ENCODE peak calls at places on chromosomes 6 and 20, in ten cellular contexts. G is RWPE1, B is foreskin keratinocyte, W is MM.1S, R is tibial nerve, D is HFFc6, L is GM06990, J is tibial artery, V is omental fat pad, X is AG10803. P is an unnamed sample.

GRCh38 chr6:52254731-52255378 is 10.6 kb upstream of the IL17F start:
- DNase-seq in D (no peak), V (no peak), R (no peak), L (no peak), G (no peak), X (no peak), J (no peak), B (no peak), W (no peak), P (no peak)

GRCh38 chr6:146814148-146814750 is 215.5 kb downstream of the ADGB start:
- DNase-seq in X (no peak), L (no peak), V (no peak), R (no peak), J (no peak), W (no peak), G (no peak), D (no peak), B (no peak), P (no peak)

GRCh38 chr6:113512581-113512980 is 344.6 kb upstream of the MARCKS start:
- DNase-seq in L (no peak), V (no peak), R (no peak), B (no peak), J (no peak), G (no peak), D (no peak), X (no peak), W (no peak), P (no peak)

GRCh38 chr6:32213649-32214048 is 10.2 kb downstream of the NOTCH4 start:
- DNase-seq in B (no peak), R (no peak), J (peak), V (no peak), G (no peak), W (no peak), X (no peak), L (no peak), D (no peak), P (no peak)

GRCh38 chr20:31472395-31473330 is 2.3 kb downstream of the DEFB124 start:
- DNase-seq in D (no peak), X (peak), W (no peak), V (no peak), R (no peak), G (no peak), L (no peak), J (no peak), B (no peak), P (no peak)

GRCh38 chr6:47308223-47308567 is 1.5 kb downstream of the TNFRSF21 start:
- DNase-seq in B (no peak), V (no peak), R (no peak), W (no peak), J (no peak), L (no peak), G (no peak), D (no peak), X (no peak), P (no peak)

GRCh38 chr6:14425805-14426204 is 308.2 kb downstream of the CD83 start:
- DNase-seq in X (no peak), B (no peak), L (no peak), R (no peak), G (no peak), D (no peak), J (no peak), V (no peak), W (no peak), P (no peak)

GRCh38 chr6:22752522-22752921 is 183.2 kb downstream of the HDGFL1 start:
- DNase-seq in B (no peak), L (no peak), V (no peak), W (no peak), G (no peak), X (no peak), J (no peak), D (no peak), R (no peak), P (no peak)

GRCh38 chr20:1827974-1828785 is 67.0 kb upstream of the SIRPA start:
- DNase-seq in B (peak), R (peak), V (no peak), D (no peak), W (no peak), J (no peak), X (no peak), G (peak), L (no peak), P (no peak)

GRCh38 chr20:57807418-57808265 is 97.8 kb upstream of the PMEPA1 start:
- DNase-seq in X (no peak), R (no peak), G (no peak), L (no peak), W (no peak), B (peak), J (no peak), D (no peak), V (no peak), P (no peak)

GRCh38 chr20:7375905-7376304 is 564.4 kb downstream of the HAO1 start:
- DNase-seq in B (no peak), G (peak), R (no peak), J (no peak), W (peak), L (no peak), X (no peak), D (peak), V (no peak), P (no peak)

GRCh38 chr6:16388488-16388887 is 150.1 kb downstream of the GMPR start:
- DNase-seq in V (no peak), W (no peak), R (no peak), G (no peak), D (peak), B (no peak), J (no peak), X (peak), L (no peak), P (no peak)

GRCh38 chr6:45801471-45802289 is 214.0 kb downstream of the CLIC5 start:
- DNase-seq in G (no peak), V (no peak), W (no peak), B (no peak), D (no peak), L (no peak), X (peak), R (no peak), J (no peak), P (peak)

GRCh38 chr20:34560141-34560523 is 1.6 kb downstream of the MAP1LC3A start:
- DNase-seq in G (no peak), D (no peak), R (no peak), W (no peak), X (no peak), L (no peak), V (no peak), J (no peak), B (no peak), P (no peak)

GRCh38 chr6:73308712-73309533 is 45.2 kb downstream of the DPPA5 start:
- DNase-seq in B (peak), J (no peak), D (no peak), R (no peak), X (peak), G (peak), W (no peak), V (no peak), L (no peak), P (no peak)

GRCh38 chr6:13012977-13013680 is 296.6 kb downstream of the PHACTR1 start:
- DNase-seq in R (no peak), L (no peak), V (no peak), X (no peak), B (no peak), W (no peak), J (peak), G (no peak), D (no peak), P (peak)

GRCh38 chr6:157539900-157540752 is 159.1 kb downstream of the ZDHHC14 start:
- DNase-seq in L (no peak), D (no peak), G (no peak), R (no peak), J (no peak), X (no peak), B (no peak), W (no peak), V (no peak), P (no peak)

GRCh38 chr6:56890683-56891429 is 64.1 kb upstream of the BEND6 start:
- DNase-seq in V (no peak), R (no peak), G (no peak), B (peak), W (peak), X (peak), L (peak), D (peak), J (no peak), P (peak)

GRCh38 chr20:63062188-63063140 is 55.7 kb upstream of the BHLHE23 start:
- DNase-seq in L (no peak), G (no peak), R (no peak), W (no peak), X (no peak), D (no peak), B (no peak), J (no peak), V (no peak), P (no peak)

GRCh38 chr20:24488800-24489175 is 19.4 kb downstream of the SYNDIG1 start:
- DNase-seq in L (no peak), R (no peak), G (no peak), J (no peak), X (no peak), V (no peak), B (no peak), D (no peak), W (no peak), P (no peak)

GRCh38 chr6:44373787-44374186 is 13.7 kb upstream of the CDC5L start:
- DNase-seq in X (no peak), J (no peak), V (no peak), G (no peak), B (no peak), W (no peak), L (no peak), R (no peak), D (no peak), P (no peak)

GRCh38 chr20:44419131-44419844 is 56.4 kb upstream of the TTPAL start:
- DNase-seq in W (no peak), B (no peak), X (no peak), R (no peak), D (no peak), L (no peak), G (no peak), V (no peak), J (no peak), P (no peak)

GRCh38 chr20:50611128-50611810 is 80.1 kb downstream of the RIPOR3 start:
- DNase-seq in V (no peak), L (no peak), R (no peak), J (no peak), X (peak), G (no peak), D (no peak), W (no peak), B (no peak), P (no peak)

GRCh38 chr6:137766596-137767370 is 100.3 kb upstream of the TNFAIP3 start:
- DNase-seq in W (no peak), D (no peak), B (no peak), V (no peak), R (no peak), X (no peak), L (no peak), J (no peak), G (no peak), P (no peak)

GRCh38 chr6:34236423-34237315 is at the start of gene HMGA1:
- DNase-seq in D (peak), L (peak), R (peak), J (peak), G (peak), V (peak), X (peak), W (peak), B (peak), P (peak)

GRCh38 chr6:11434565-11435326 is 102.8 kb upstream of the TMEM170B start:
- DNase-seq in J (no peak), L (no peak), B (peak), D (peak), W (no peak), G (peak), R (peak), V (no peak), X (peak), P (no peak)

GRCh38 chr6:163814494-163815364 is 400.2 kb downstream of the QKI start:
- DNase-seq in L (no peak), V (no peak), X (peak), J (no peak), R (peak), D (peak), W (no peak), G (peak), B (peak), P (no peak)

GRCh38 chr6:156781882-156782631 is 4.9 kb downstream of the ARID1B start:
- DNase-seq in D (no peak), W (no peak), B (no peak), G (no peak), J (no peak), V (no peak), L (no peak), X (no peak), R (no peak), P (no peak)

GRCh38 chr20:41499961-41500725 is 118.0 kb downstream of the CHD6 start:
- DNase-seq in R (no peak), W (peak), X (peak), B (no peak), D (peak), V (no peak), L (no peak), J (no peak), G (no peak), P (no peak)

GRCh38 chr6:107360476-107360875 is 98.9 kb downstream of the PDSS2 start:
- DNase-seq in X (peak), D (no peak), W (no peak), G (no peak), J (no peak), R (no peak), L (no peak), B (no peak), V (no peak), P (no peak)

GRCh38 chr20:50129662-50130345 is 16.9 kb upstream of the UBE2V1 start:
- DNase-seq in X (no peak), L (no peak), W (no peak), J (no peak), D (peak), V (no peak), R (no peak), B (no peak), G (peak), P (no peak)

GRCh38 chr20:54875307-54875706 is 399.9 kb downstream of the DOK5 start:
- DNase-seq in L (no peak), J (no peak), R (no peak), D (no peak), X (no peak), V (no peak), B (no peak), G (no peak), W (no peak), P (no peak)

GRCh38 chr20:25372584-25373336 is 17.9 kb downstream of the ABHD12 start:
- DNase-seq in B (peak), D (peak), V (no peak), J (no peak), R (no peak), X (peak), G (peak), L (no peak), W (no peak), P (peak)

GRCh38 chr6:70219943-70220613 is 82.8 kb downstream of the COL9A1 start:
- DNase-seq in J (no peak), L (no peak), D (no peak), B (no peak), W (no peak), R (no peak), V (no peak), X (no peak), G (no peak), P (no peak)

GRCh38 chr6:22980446-22980845 is 411.1 kb downstream of the HDGFL1 start:
- DNase-seq in L (no peak), G (no peak), W (no peak), X (peak), B (no peak), R (no peak), V (no peak), D (no peak), J (no peak), P (no peak)

GRCh38 chr20:1931830-1932229 is 36.6 kb downstream of the SIRPA start:
- DNase-seq in R (no peak), V (no peak), L (no peak), B (no peak), D (no peak), W (no peak), G (no peak), J (no peak), X (no peak), P (no peak)

GRCh38 chr6:305371-306206 is 13.3 kb downstream of the DUSP22 start:
- DNase-seq in V (no peak), B (peak), W (peak), R (no peak), G (no peak), D (no peak), X (no peak), J (peak), L (peak), P (no peak)

GRCh38 chr6:302760-303159 is 10.5 kb downstream of the DUSP22 start:
- DNase-seq in R (no peak), D (no peak), G (no peak), B (no peak), L (no peak), J (no peak), V (no peak), X (no peak), W (no peak), P (no peak)

GRCh38 chr6:304833-305370 is 12.6 kb downstream of the DUSP22 start:
- DNase-seq in G (no peak), V (no peak), B (no peak), R (no peak), W (no peak), D (no peak), X (no peak), L (no peak), J (no peak), P (no peak)

GRCh38 chr6:303263-303662 is 11.0 kb downstream of the DUSP22 start:
- DNase-seq in W (no peak), V (no peak), L (no peak), R (no peak), B (no peak), G (no peak), J (no peak), X (no peak), D (no peak), P (no peak)

DNA sequence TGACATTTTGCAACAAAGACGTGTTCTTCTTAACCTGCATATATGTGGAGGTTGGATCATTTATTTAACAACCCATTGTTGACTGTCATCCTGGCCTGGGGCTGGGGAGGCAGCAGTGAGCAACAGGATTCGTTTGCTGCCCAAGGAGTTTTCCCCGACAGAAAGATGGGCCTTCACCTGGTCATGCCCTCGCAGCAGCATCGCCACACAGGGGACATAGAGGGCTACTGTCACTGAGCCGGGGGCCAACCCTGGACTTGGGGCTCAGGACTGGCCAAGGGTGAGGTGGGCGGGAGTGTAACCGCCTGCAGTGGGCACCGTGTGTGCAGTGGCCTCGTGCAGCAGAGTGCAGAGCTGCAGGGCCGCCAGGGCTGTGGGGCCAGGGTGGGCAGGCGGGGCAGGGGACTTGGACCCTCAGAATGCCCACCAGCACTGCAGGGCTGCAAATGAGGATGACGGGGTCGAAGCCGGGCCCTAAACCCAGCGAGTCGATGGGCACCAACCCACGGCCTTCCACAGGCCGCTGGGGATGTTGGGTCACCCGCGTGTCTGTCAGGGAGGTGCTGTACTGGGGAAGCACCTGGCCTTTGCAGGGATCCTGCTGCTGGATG is 11.8 kb downstream of the DUSP22 start:
- DNase-seq in R (no peak), V (no peak), W (no peak), X (no peak), L (no peak), B (no peak), D (no peak), G (no peak), J (no peak), P (no peak)
- TF ChIP-seq CTCF in R (no peak), V (no peak), W (peak), X (no peak), L (peak), B (peak), D (peak), G (no peak), J (no peak), P (no peak)

DNA sequence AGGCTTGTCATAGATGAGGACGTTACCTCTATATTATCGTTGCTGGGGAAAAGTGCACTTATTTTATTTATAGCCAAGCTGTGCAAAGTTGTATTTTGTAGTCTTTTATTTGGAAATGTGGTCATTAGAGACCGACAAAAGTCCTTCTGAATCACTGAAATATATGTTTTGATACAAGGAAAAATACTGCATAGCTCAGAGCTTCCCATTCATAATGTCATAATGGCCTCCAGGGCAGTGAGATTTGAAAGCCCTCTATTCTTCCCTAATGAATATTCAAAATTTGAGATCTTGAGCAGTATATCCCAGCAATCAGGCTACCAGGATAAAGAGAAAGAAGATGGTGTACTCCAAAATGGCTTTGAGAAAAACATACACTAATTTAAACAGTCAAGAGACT is 64.6 kb downstream of the CAP2 start:
- DNase-seq in W (no peak), R (no peak), G (no peak), X (no peak), L (no peak), B (no peak), J (no peak), D (no peak), V (no peak), P (no peak)
- TF ChIP-seq CTCF in W (no peak), R (no peak), G (no peak), X (no peak), L (no peak), B (no peak), J (no peak), D (no peak), V (no peak), P (no peak)

GRCh38 chr6:9543649-9544048 is 871.2 kb downstream of the TFAP2A start:
- DNase-seq in B (no peak), J (no peak), W (no peak), V (no peak), R (no peak), D (no peak), X (no peak), L (no peak), G (no peak), P (no peak)
- TF ChIP-seq CTCF in B (no peak), J (no peak), W (no peak), V (no peak), R (no peak), D (no peak), X (no peak), L (no peak), G (no peak), P (no peak)

GRCh38 chr6:79710127-79710526 is 79.0 kb downstream of the SH3BGRL2 start:
- DNase-seq in V (no peak), W (no peak), X (no peak), D (no peak), G (no peak), B (no peak), L (no peak), R (no peak), J (no peak), P (no peak)

GRCh38 chr6:79711167-79711566 is 80.0 kb downstream of the SH3BGRL2 start:
- DNase-seq in L (no peak), V (no peak), B (no peak), X (no peak), D (no peak), G (no peak), J (no peak), R (no peak), W (no peak), P (no peak)

GRCh38 chr6:79712144-79712543 is 81.0 kb downstream of the SH3BGRL2 start:
- DNase-seq in B (no peak), V (no peak), W (no peak), L (no peak), G (no peak), D (no peak), X (no peak), R (no peak), J (no peak), P (no peak)

GRCh38 chr6:79712616-79713015 is 81.5 kb downstream of the SH3BGRL2 start:
- DNase-seq in L (no peak), D (no peak), B (no peak), R (no peak), W (no peak), G (no peak), V (no peak), X (no peak), J (no peak), P (no peak)

DNA sequence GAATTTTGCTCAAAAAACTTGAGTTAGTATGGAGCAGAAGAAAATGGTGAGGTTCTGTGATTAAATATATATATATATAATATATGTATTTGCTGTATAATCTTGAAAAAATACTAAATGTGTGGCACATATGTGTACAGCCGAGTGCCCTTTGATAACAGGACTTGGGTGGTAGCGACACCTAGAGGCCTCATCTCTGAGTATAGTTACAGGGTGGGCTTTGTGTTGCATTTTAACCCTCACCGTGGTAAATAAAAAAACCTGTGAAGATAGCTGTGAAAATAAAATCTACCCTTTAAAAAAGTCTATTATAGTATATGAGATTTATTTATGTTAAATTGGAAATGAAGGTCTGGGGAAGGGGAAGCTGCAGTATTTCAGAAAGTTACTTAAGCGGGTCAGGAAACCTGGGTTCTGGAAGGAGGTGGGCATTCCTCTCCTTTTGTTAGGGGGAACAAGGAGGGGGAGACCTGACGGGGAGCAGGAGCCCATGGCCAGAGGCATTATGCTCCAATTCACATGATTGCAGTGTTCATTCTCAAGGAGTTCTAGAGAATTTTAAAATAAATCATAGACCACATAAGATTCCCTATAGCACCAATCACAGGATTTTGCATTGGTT is 82.7 kb downstream of the SH3BGRL2 start:
- DNase-seq in X (peak), V (peak), W (peak), J (no peak), G (peak), B (no peak), R (peak), D (no peak), L (no peak), P (peak)
- TF ChIP-seq CTCF in X (peak), V (no peak), W (peak), J (peak), G (peak), B (peak), R (peak), D (peak), L (peak), P (peak)

GRCh38 chr20:10972219-10972860 is 298.5 kb upstream of the JAG1 start:
- DNase-seq in V (no peak), W (no peak), X (no peak), J (no peak), R (no peak), B (no peak), G (no peak), L (no peak), D (no peak), P (no peak)
- TF ChIP-seq CTCF in V (no peak), W (no peak), X (peak), J (no peak), R (no peak), B (peak), G (no peak), L (no peak), D (no peak), P (no peak)